ENCODE peak calls at places on chromosomes 3 and 15, in nine cellular contexts. W is effector memory CD8-positive, alpha-beta T cell; F is naive thymus-derived CD8-positive, alpha-beta T cell; B is gastroesophageal sphincter; I is right cardiac atrium; C is left cardiac atrium; A is heart left ventricle; Q is PC-3; V is RWPE2. D is an unnamed sample.

GRCh38 chr3:186882881-186883685 is 40.6 kb downstream of the ADIPOQ start:
- ATAC-seq in W (no peak), F (no peak), B (no peak), I (peak; percentile 88), C (peak; percentile 75), A (no peak), Q (peak; percentile 98), V (peak; percentile 100), D (peak; percentile 64)

GRCh38 chr3:148990211-148990610 is 1.1 kb upstream of the GYG1 start:
- ATAC-seq in W (no peak), F (no peak), B (no peak), I (no peak), C (no peak), A (no peak), Q (no peak), V (no peak), D (no peak)

GRCh38 chr15:100771745-100772144 is 107.9 kb upstream of the ALDH1A3 start:
- ATAC-seq in W (no peak), F (no peak), B (no peak), I (no peak), C (peak; percentile 60), A (peak; percentile 58), Q (no peak), V (peak; percentile 24), D (no peak)

GRCh38 chr15:91104111-91104510 is 4.1 kb downstream of the SV2B start:
- ATAC-seq in W (no peak), F (no peak), B (no peak), I (peak; percentile 79), C (peak; percentile 81), A (peak; percentile 67), Q (no peak), V (no peak), D (no peak)

GRCh38 chr3:159902531-159903314 is 85.9 kb upstream of the IL12A start:
- ATAC-seq in W (no peak), F (no peak), B (no peak), I (no peak), C (no peak), A (no peak), Q (no peak), V (no peak), D (no peak)

GRCh38 chr3:188037116-188037718 is 116.7 kb upstream of the LPP start:
- ATAC-seq in W (no peak), F (no peak), B (peak; percentile 74), I (peak; percentile 84), C (peak; percentile 87), A (peak; percentile 71), Q (peak; percentile 90), V (peak; percentile 64), D (peak; percentile 34)

GRCh38 chr15:81235781-81236507 is 39.3 kb downstream of the IL16 start:
- ATAC-seq in W (no peak), F (no peak), B (peak; percentile 55), I (peak; percentile 45), C (peak; percentile 91), A (no peak), Q (no peak), V (peak; percentile 60), D (no peak)

GRCh38 chr15:99248000-99248727 is 1.2 kb downstream of the TTC23 start:
- ATAC-seq in W (no peak), F (no peak), B (no peak), I (no peak), C (no peak), A (no peak), Q (no peak), V (no peak), D (no peak)

GRCh38 chr15:51856714-51857380 is 27.4 kb downstream of the TMOD3 start:
- ATAC-seq in W (no peak), F (no peak), B (no peak), I (no peak), C (no peak), A (no peak), Q (no peak), V (no peak), D (no peak)

GRCh38 chr15:68228143-68228970 is 1.2 kb downstream of the CLN6 start:
- ATAC-seq in W (no peak), F (no peak), B (no peak), I (no peak), C (no peak), A (no peak), Q (peak; percentile 2), V (peak; percentile 1), D (no peak)

GRCh38 chr3:16427309-16427965 is 86.1 kb downstream of the RFTN1 start:
- ATAC-seq in W (no peak), F (no peak), B (peak; percentile 93), I (peak; percentile 94), C (peak; percentile 97), A (peak; percentile 85), Q (no peak), V (peak; percentile 83), D (no peak)

GRCh38 chr15:80076321-80077318 is 17.1 kb downstream of the ZFAND6 start:
- ATAC-seq in W (no peak), F (no peak), B (no peak), I (no peak), C (no peak), A (no peak), Q (no peak), V (no peak), D (no peak)

GRCh38 chr3:101791778-101792177 is 12.8 kb downstream of the NXPE3 start:
- ATAC-seq in W (no peak), F (no peak), B (no peak), I (no peak), C (no peak), A (no peak), Q (no peak), V (no peak), D (no peak)

GRCh38 chr3:72492240-72492639 is 356.0 kb downstream of the SHQ1 start:
- ATAC-seq in W (no peak), F (no peak), B (peak; percentile 75), I (peak; percentile 74), C (peak; percentile 79), A (peak; percentile 41), Q (peak; percentile 84), V (peak; percentile 96), D (peak; percentile 93)

GRCh38 chr3:13023251-13024055 is 49.8 kb downstream of the IQSEC1 start:
- ATAC-seq in W (no peak), F (no peak), B (no peak), I (no peak), C (peak; percentile 41), A (no peak), Q (no peak), V (no peak), D (no peak)

GRCh38 chr3:138079901-138080300 is 35.5 kb downstream of the DZIP1L start:
- ATAC-seq in W (no peak), F (no peak), B (no peak), I (no peak), C (no peak), A (no peak), Q (no peak), V (no peak), D (no peak)